ENCODE peak calls at places on chromosomes 4 and X, in six cellular contexts. W is thyroid gland, U is endothelial cell of umbilical vein, V is transverse colon, F is sigmoid colon, Z is tibial nerve. P is an unnamed sample.

GRCh38 chr4:185841451-185841850 is 29.5 kb upstream of the SORBS2 start:
- DNase-seq in W (no peak), U (no peak), V (no peak), F (no peak), Z (no peak), P (no peak)

GRCh38 chr4:53785996-53786395 is 194.7 kb upstream of the LNX1 start:
- DNase-seq in W (no peak), U (no peak), V (no peak), F (no peak), Z (no peak), P (no peak)

GRCh38 chr4:11624370-11624769 is 195.7 kb upstream of the HS3ST1 start:
- DNase-seq in W (no peak), U (no peak), V (no peak), F (no peak), Z (no peak), P (no peak)

GRCh38 chr4:88215351-88215750 is 56.9 kb upstream of the ABCG2 start:
- DNase-seq in W (no peak), U (no peak), V (no peak), F (no peak), Z (no peak), P (no peak)

GRCh38 chrX:68648960-68649359 is 1.5 kb downstream of the STARD8 start:
- DNase-seq in W (no peak), U (no peak), V (no peak), F (no peak), Z (no peak), P (no peak)

GRCh38 chr4:78671812-78672440 is 104.2 kb upstream of the BMP2K start:
- DNase-seq in W (no peak), U (no peak), V (no peak), F (no peak), Z (no peak), P (no peak)

GRCh38 chr4:109548655-109549054 is 11.4 kb upstream of the MCUB start:
- DNase-seq in W (no peak), U (peak), V (no peak), F (no peak), Z (no peak), P (no peak)

GRCh38 chr4:156968479-156968984 is 3.1 kb downstream of the PDGFC start:
- DNase-seq in W (peak), U (peak), V (peak), F (peak), Z (peak), P (peak)

GRCh38 chr4:92121099-92121498 is 182.7 kb upstream of the GRID2 start:
- DNase-seq in W (peak), U (no peak), V (no peak), F (no peak), Z (no peak), P (no peak)

GRCh38 chrX:115900425-115900824 is 270.1 kb upstream of the AGTR2 start:
- DNase-seq in W (no peak), U (no peak), V (no peak), F (no peak), Z (no peak), P (no peak)

GRCh38 chrX:15136795-15137194 is 133.1 kb downstream of the ASB9 start:
- DNase-seq in W (no peak), U (no peak), V (no peak), F (no peak), Z (no peak), P (no peak)

GRCh38 chrX:10325606-10326005 is 168.8 kb downstream of the CLCN4 start:
- DNase-seq in W (no peak), U (peak), V (no peak), F (no peak), Z (no peak), P (no peak)

GRCh38 chrX:110086916-110087484 is 84.1 kb downstream of the TMEM164 start:
- DNase-seq in W (no peak), U (peak), V (no peak), F (no peak), Z (no peak), P (no peak)

GRCh38 chr4:165006457-165006856 is 25.3 kb upstream of the TRIM60 start:
- DNase-seq in W (no peak), U (no peak), V (no peak), F (no peak), Z (no peak), P (no peak)

GRCh38 chrX:129593137-129593536 is 53.1 kb downstream of the OCRL start:
- DNase-seq in W (peak), U (no peak), V (no peak), F (no peak), Z (peak), P (no peak)

GRCh38 chr4:38266616-38267015 is 306.4 kb downstream of the PTTG2 start:
- DNase-seq in W (no peak), U (peak), V (peak), F (no peak), Z (no peak), P (no peak)

GRCh38 chrX:50881028-50881427 is 29.5 kb upstream of the BMP15 start:
- DNase-seq in W (no peak), U (no peak), V (no peak), F (no peak), Z (no peak), P (no peak)

GRCh38 chr4:56655627-56656345 is 25.3 kb downstream of the HOPX start:
- DNase-seq in W (peak), U (peak), V (peak), F (no peak), Z (no peak), P (peak)

GRCh38 chrX:131987252-131987651 is 35.9 kb upstream of the STK26 start:
- DNase-seq in W (no peak), U (peak), V (no peak), F (no peak), Z (no peak), P (no peak)

GRCh38 chrX:54482839-54483593 is 13.0 kb downstream of the FGD1 start:
- DNase-seq in W (no peak), U (no peak), V (peak), F (no peak), Z (no peak), P (no peak)

GRCh38 chrX:124725467-124725866 is 379.1 kb downstream of the SH2D1A start:
- DNase-seq in W (no peak), U (no peak), V (no peak), F (no peak), Z (no peak), P (no peak)
- TF ChIP-seq POLR2A in W (no peak), U (no peak), V (no peak), F (no peak), Z (no peak), P (no peak)

GRCh38 chr4:10186228-10187214 is 69.9 kb upstream of the WDR1 start:
- DNase-seq in W (no peak), U (no peak), V (no peak), F (no peak), Z (no peak), P (no peak)

GRCh38 chr4:10184501-10184938 is 67.9 kb upstream of the WDR1 start:
- DNase-seq in W (no peak), U (no peak), V (no peak), F (no peak), Z (no peak), P (no peak)

GRCh38 chr4:10184051-10184450 is 67.5 kb upstream of the WDR1 start:
- DNase-seq in W (no peak), U (no peak), V (no peak), F (no peak), Z (no peak), P (no peak)

GRCh38 chr4:10183462-10183861 is 66.9 kb upstream of the WDR1 start:
- DNase-seq in W (no peak), U (no peak), V (no peak), F (no peak), Z (no peak), P (no peak)

GRCh38 chr4:10185518-10186227 is 69.1 kb upstream of the WDR1 start:
- DNase-seq in W (no peak), U (peak), V (no peak), F (no peak), Z (no peak), P (no peak)
- TF ChIP-seq POLR2A in W (no peak), U (no peak), V (no peak), F (no peak), Z (no peak), P (no peak)

GRCh38 chr4:81470456-81471327 is 1.0 kb downstream of the RASGEF1B start:
- DNase-seq in W (peak), U (peak), V (peak), F (peak), Z (peak), P (no peak)
- TF ChIP-seq POLR2A in W (no peak), U (no peak), V (peak), F (no peak), Z (peak), P (no peak)

GRCh38 chr4:7547368-7548040 is 112.8 kb upstream of the PSAPL1 start:
- DNase-seq in W (no peak), U (no peak), V (no peak), F (no peak), Z (peak), P (no peak)
- TF ChIP-seq POLR2A in W (no peak), U (no peak), V (no peak), F (no peak), Z (no peak), P (no peak)

P was measured in GM12891.